ENCODE peak calls at places on chromosome 6, in nine cellular contexts. E is activated CD4-positive, alpha-beta T cell treated with anti-CD3 and anti-CD28 coated beads, Interleukin-2, amount 10 ng/mL, durations not matched to agents 7 days and 5 days; B is WTC11; L is hepatocyte; J is T-helper 17 cell; X is activated T-cell treated with anti-CD3 and anti-CD28 coated beads, Interleukin-2, amount 50 U/mL, for 24 hours; P is effector CD4-positive, alpha-beta T cell; G is IMR-90; T is HL-60. H is an unnamed sample.

GRCh38 chr6:14759976-14760672 is 485.7 kb upstream of the JARID2 start:
- DNase-seq in E (no peak), B (no peak), L (no peak), J (no peak), X (no peak), P (no peak), G (no peak), T (no peak), H (no peak)

GRCh38 chr6:40960784-40961430 is 78.1 kb downstream of the UNC5CL start:
- DNase-seq in E (no peak), B (no peak), L (no peak), J (no peak), X (no peak), P (no peak), G (peak), T (no peak), H (no peak)

GRCh38 chr6:31659649-31660223 is 842 bp downstream of the C6orf47 start:
- DNase-seq in E (no peak), B (no peak), L (peak), J (no peak), X (no peak), P (no peak), G (peak), T (peak), H (peak)

GRCh38 chr6:71254323-71254722 is 34.3 kb upstream of the OGFRL1 start:
- DNase-seq in E (no peak), B (no peak), L (no peak), J (no peak), X (no peak), P (no peak), G (no peak), T (no peak), H (no peak)

GRCh38 chr6:169342655-169343054 is 89.0 kb upstream of the THBS2 start:
- DNase-seq in E (no peak), B (no peak), L (no peak), J (no peak), X (no peak), P (no peak), G (no peak), T (no peak), H (no peak)

GRCh38 chr6:31972709-31973350 is 892 bp upstream of the DXO start:
- DNase-seq in E (no peak), B (no peak), L (no peak), J (no peak), X (no peak), P (no peak), G (peak), T (no peak), H (no peak)

GRCh38 chr6:165628955-165629354 is 34.1 kb downstream of the PDE10A start:
- DNase-seq in E (no peak), B (no peak), L (no peak), J (no peak), X (no peak), P (no peak), G (no peak), T (no peak), H (no peak)

GRCh38 chr6:151400473-151400872 is 9.1 kb upstream of the ZBTB2 start:
- DNase-seq in E (no peak), B (no peak), L (no peak), J (no peak), X (no peak), P (no peak), G (peak), T (no peak), H (no peak)

GRCh38 chr6:130677766-130678165 is 149.4 kb upstream of the SMLR1 start:
- DNase-seq in E (no peak), B (no peak), L (no peak), J (no peak), X (no peak), P (no peak), G (no peak), T (no peak), H (no peak)

GRCh38 chr6:24255676-24256075 is 102.2 kb downstream of the DCDC2 start:
- DNase-seq in E (no peak), B (no peak), L (no peak), J (no peak), X (no peak), P (no peak), G (no peak), T (no peak), H (no peak)

H was measured in Kasumi-1.